ENCODE peak calls at places on chromosomes 5 and 9, in five cellular contexts. Q, R, B, G and N are unnamed samples.

GRCh38 chr9:125700791-125701190 is 6.2 kb downstream of the MAPKAP1 start:
- DNase-seq in Q (no peak), R (peak), B (no peak), G (peak), N (no peak)

GRCh38 chr5:59174248-59174844 is 591.5 kb downstream of the RAB3C start:
- DNase-seq in Q (peak), R (peak), B (no peak), G (peak), N (peak)

GRCh38 chr5:88438006-88438405 is 169.4 kb upstream of the TMEM161B start:
- DNase-seq in Q (no peak), R (peak), B (no peak), G (no peak), N (no peak)

GRCh38 chr5:61019642-61020041 is 74.6 kb downstream of the NDUFAF2 start:
- DNase-seq in Q (peak), R (peak), B (no peak), G (no peak), N (no peak)

GRCh38 chr9:121599186-121599871 is 52.1 kb upstream of the DAB2IP start:
- DNase-seq in Q (no peak), R (peak), B (no peak), G (no peak), N (no peak)

GRCh38 chr5:675876-676698 is 17.1 kb downstream of the TPPP start:
- DNase-seq in Q (no peak), R (no peak), B (no peak), G (no peak), N (no peak)

GRCh38 chr9:126504086-126504976 is 109.4 kb upstream of the LMX1B start:
- DNase-seq in Q (no peak), R (no peak), B (no peak), G (no peak), N (no peak)

GRCh38 chr5:177372534-177372896 is 11.7 kb upstream of the SLC34A1 start:
- DNase-seq in Q (no peak), R (no peak), B (no peak), G (no peak), N (peak)

GRCh38 chr9:114084282-114085073 is 6.4 kb upstream of the AMBP start:
- DNase-seq in Q (no peak), R (no peak), B (no peak), G (no peak), N (no peak)

GRCh38 chr5:60989790-60990189 is 44.8 kb downstream of the NDUFAF2 start:
- DNase-seq in Q (no peak), R (no peak), B (no peak), G (no peak), N (no peak)

GRCh38 chr9:76456202-76456926 is 2.6 kb upstream of the GCNT1 start:
- DNase-seq in Q (no peak), R (peak), B (no peak), G (no peak), N (peak)

GRCh38 chr5:119323630-119324000 is 32.2 kb upstream of the TNFAIP8 start:
- DNase-seq in Q (peak), R (no peak), B (no peak), G (no peak), N (no peak)

GRCh38 chr5:171131499-171131898 is 177.5 kb upstream of the TLX3 start:
- DNase-seq in Q (no peak), R (no peak), B (no peak), G (no peak), N (no peak)

GRCh38 chr5:119273391-119273839 is 82.4 kb upstream of the TNFAIP8 start:
- DNase-seq in Q (no peak), R (no peak), B (no peak), G (no peak), N (peak)

GRCh38 chr9:90343360-90343759 is 299.3 kb downstream of the DIRAS2 start:
- DNase-seq in Q (no peak), R (peak), B (no peak), G (no peak), N (no peak)

GRCh38 chr9:81145331-81145963 is 543.9 kb downstream of the TLE1 start:
- DNase-seq in Q (no peak), R (no peak), B (no peak), G (no peak), N (no peak)

GRCh38 chr9:120920495-120921178 is 6.0 kb downstream of the TRAF1 start:
- DNase-seq in Q (no peak), R (no peak), B (no peak), G (no peak), N (no peak)

GRCh38 chr5:82023530-82024095 is 51.8 kb downstream of the ATG10 start:
- DNase-seq in Q (peak), R (no peak), B (no peak), G (peak), N (no peak)

GRCh38 chr5:11962122-11962521 is 57.9 kb upstream of the CTNND2 start:
- DNase-seq in Q (no peak), R (no peak), B (no peak), G (no peak), N (no peak)

GRCh38 chr9:70589571-70590263 is 175.3 kb upstream of the KLF9 start:
- DNase-seq in Q (no peak), R (peak), B (no peak), G (peak), N (no peak)

GRCh38 chr5:157165668-157166067 is 396 bp downstream of the GARIN3 start:
- DNase-seq in Q (no peak), R (no peak), B (no peak), G (no peak), N (no peak)

GRCh38 chr9:137198051-137198747 is 2.3 kb downstream of the TPRN start:
- DNase-seq in Q (no peak), R (no peak), B (no peak), G (no peak), N (no peak)

GRCh38 chr5:147481857-147482256 is 28.0 kb downstream of the DPYSL3 start:
- DNase-seq in Q (no peak), R (peak), B (no peak), G (no peak), N (no peak)

GRCh38 chr9:122001491-122002201 is 91.5 kb downstream of the TTLL11 start:
- DNase-seq in Q (peak), R (no peak), B (no peak), G (no peak), N (no peak)

GRCh38 chr5:167861134-167861930 is 430.1 kb upstream of the WWC1 start:
- DNase-seq in Q (peak), R (peak), B (no peak), G (no peak), N (no peak)

GRCh38 chr9:70134360-70134759 is 90.7 kb downstream of the MAMDC2 start:
- DNase-seq in Q (no peak), R (no peak), B (no peak), G (no peak), N (no peak)

GRCh38 chr5:40413747-40414146 is 266.0 kb upstream of the PTGER4 start:
- DNase-seq in Q (peak), R (peak), B (no peak), G (no peak), N (no peak)

GRCh38 chr9:137221477-137222111 is 446 bp downstream of the RNF208 start:
- DNase-seq in Q (no peak), R (no peak), B (no peak), G (no peak), N (no peak)

GRCh38 chr9:134204991-134205578 is 40.7 kb upstream of the RNU6ATAC start:
- DNase-seq in Q (peak), R (no peak), B (no peak), G (no peak), N (no peak)

GRCh38 chr5:131634666-131634995 is 398 bp downstream of the RAPGEF6 start:
- DNase-seq in Q (peak), R (peak), B (peak), G (no peak), N (peak)

GRCh38 chr5:155728146-155728856 is 598.7 kb upstream of the SGCD start:
- DNase-seq in Q (peak), R (no peak), B (no peak), G (peak), N (no peak)